ENCODE peak calls at places on chromosomes 3 and 15, in five cellular contexts. One of them, this sample, is unnamed.
A peak's percentile ranks its signal among the peaks of the same experiment; 100 is the strongest.

GRCh38 chr15:55696221-55696620 is 46.7 kb downstream of the PRTG start:
- DNase-seq in heart left ventricle: no peak
- DNase-seq in K562: no peak
- DNase-seq in ovary: no peak
- DNase-seq in tibial artery: no peak
- DNase-seq in this sample: no peak

GRCh38 chr3:45199837-45200648 is 26.0 kb downstream of the TMEM158 start:
- DNase-seq in K562: peak; percentile 63
- DNase-seq in heart left ventricle: no peak
- DNase-seq in ovary: no peak
- DNase-seq in tibial artery: no peak
- DNase-seq in this sample: peak; percentile 92

GRCh38 chr15:39591896-39592315 is 11.0 kb downstream of the THBS1 start:
- DNase-seq in tibial artery: no peak
- DNase-seq in ovary: no peak
- DNase-seq in K562: no peak
- DNase-seq in heart left ventricle: no peak
- DNase-seq in this sample: no peak

GRCh38 chr15:77821188-77821958 is 188.7 kb upstream of the LINGO1 start:
- DNase-seq in K562: peak; percentile 78
- DNase-seq in tibial artery: no peak
- DNase-seq in ovary: peak; percentile 52
- DNase-seq in heart left ventricle: peak; percentile 48
- DNase-seq in this sample: peak; percentile 82

GRCh38 chr3:63970596-63971468 is 52.5 kb downstream of the PSMD6 start:
- DNase-seq in tibial artery: no peak
- DNase-seq in heart left ventricle: no peak
- DNase-seq in ovary: no peak
- DNase-seq in K562: no peak
- DNase-seq in this sample: peak; percentile 33

GRCh38 chr15:90872481-90873184 is 4.2 kb downstream of the FURIN start:
- DNase-seq in tibial artery: no peak
- DNase-seq in K562: peak; percentile 45
- DNase-seq in heart left ventricle: no peak
- DNase-seq in ovary: peak; percentile 34
- DNase-seq in this sample: peak; percentile 69

GRCh38 chr3:127158614-127159221 is 34.2 kb upstream of the PRR23E start:
- DNase-seq in tibial artery: peak; percentile 40
- DNase-seq in ovary: no peak
- DNase-seq in heart left ventricle: peak; percentile 29
- DNase-seq in K562: no peak
- DNase-seq in this sample: peak; percentile 38

GRCh38 chr3:58161435-58162398 is 49.1 kb downstream of the DNASE1L3 start:
- DNase-seq in K562: peak; percentile 71
- DNase-seq in tibial artery: peak; percentile 90
- DNase-seq in heart left ventricle: peak; percentile 85
- DNase-seq in ovary: peak; percentile 82
- DNase-seq in this sample: no peak

GRCh38 chr3:14548321-14548729 is 8.2 kb upstream of the GRIP2 start:
- DNase-seq in ovary: peak; percentile 79
- DNase-seq in K562: peak; percentile 74
- DNase-seq in heart left ventricle: peak; percentile 83
- DNase-seq in tibial artery: no peak
- DNase-seq in this sample: peak; percentile 76

GRCh38 chr3:57224856-57225255 is 2.7 kb upstream of the APPL1 start:
- DNase-seq in K562: no peak
- DNase-seq in heart left ventricle: no peak
- DNase-seq in tibial artery: no peak
- DNase-seq in ovary: no peak
- DNase-seq in this sample: no peak

GRCh38 chr3:141336672-141337522 is 31.4 kb upstream of the ZBTB38 start:
- DNase-seq in tibial artery: no peak
- DNase-seq in ovary: no peak
- DNase-seq in K562: no peak
- DNase-seq in heart left ventricle: no peak
- DNase-seq in this sample: peak; percentile 73

GRCh38 chr3:9388142-9388541 is 9.3 kb upstream of the SETD5 start:
- DNase-seq in tibial artery: no peak
- DNase-seq in heart left ventricle: no peak
- DNase-seq in K562: no peak
- DNase-seq in ovary: no peak
- DNase-seq in this sample: no peak

GRCh38 chr3:33786565-33787327 is 11.7 kb upstream of the PDCD6IP start:
- DNase-seq in tibial artery: no peak
- DNase-seq in ovary: no peak
- DNase-seq in heart left ventricle: no peak
- DNase-seq in K562: no peak
- DNase-seq in this sample: no peak

GRCh38 chr3:157746391-157746790 is 243.2 kb upstream of the VEPH1 start:
- DNase-seq in K562: no peak
- DNase-seq in ovary: no peak
- DNase-seq in tibial artery: no peak
- DNase-seq in heart left ventricle: no peak
- DNase-seq in this sample: no peak

GRCh38 chr3:194424953-194425352 is 25.9 kb upstream of the GP5 start:
- DNase-seq in ovary: no peak
- DNase-seq in heart left ventricle: no peak
- DNase-seq in K562: no peak
- DNase-seq in tibial artery: no peak
- DNase-seq in this sample: no peak

GRCh38 chr3:184751204-184751809 is 39.4 kb upstream of the MAGEF1 start:
- DNase-seq in heart left ventricle: no peak
- DNase-seq in ovary: no peak
- DNase-seq in K562: no peak
- DNase-seq in tibial artery: no peak
- DNase-seq in this sample: no peak

GRCh38 chr3:111333642-111334041 is 208.4 kb upstream of the CD96 start:
- DNase-seq in heart left ventricle: no peak
- DNase-seq in tibial artery: no peak
- DNase-seq in ovary: no peak
- DNase-seq in K562: no peak
- DNase-seq in this sample: no peak

GRCh38 chr3:3200632-3201212 is 21.2 kb upstream of the CRBN start:
- DNase-seq in K562: peak; percentile 19
- DNase-seq in heart left ventricle: peak; percentile 36
- DNase-seq in tibial artery: no peak
- DNase-seq in ovary: peak; percentile 24
- DNase-seq in this sample: peak; percentile 85

GRCh38 chr3:185830018-185830797 is 5.4 kb upstream of the IGF2BP2 start:
- DNase-seq in ovary: no peak
- DNase-seq in heart left ventricle: no peak
- DNase-seq in K562: no peak
- DNase-seq in tibial artery: no peak
- DNase-seq in this sample: no peak

GRCh38 chr3:71217640-71218222 is 365.8 kb downstream of the FOXP1 start:
- DNase-seq in K562: no peak
- DNase-seq in ovary: no peak
- DNase-seq in tibial artery: no peak
- DNase-seq in heart left ventricle: no peak
- DNase-seq in this sample: no peak

GRCh38 chr3:183745300-183746098 is 47.9 kb downstream of the YEATS2 start:
- DNase-seq in ovary: no peak
- DNase-seq in tibial artery: no peak
- DNase-seq in heart left ventricle: no peak
- DNase-seq in K562: no peak
- DNase-seq in this sample: peak; percentile 6

GRCh38 chr3:114861666-114862065 is 285.4 kb downstream of the ZBTB20 start:
- DNase-seq in tibial artery: no peak
- DNase-seq in heart left ventricle: no peak
- DNase-seq in ovary: no peak
- DNase-seq in K562: no peak
- DNase-seq in this sample: no peak

GRCh38 chr3:150412599-150413069 is 4.5 kb downstream of the TSC22D2 start:
- DNase-seq in ovary: no peak
- DNase-seq in tibial artery: no peak
- DNase-seq in heart left ventricle: no peak
- DNase-seq in K562: no peak
- DNase-seq in this sample: peak; percentile 81

GRCh38 chr15:69593981-69594966 is 141.7 kb downstream of the RPLP1 start:
- DNase-seq in heart left ventricle: peak; percentile 53
- DNase-seq in K562: no peak
- DNase-seq in tibial artery: peak; percentile 94
- DNase-seq in ovary: peak; percentile 26
- DNase-seq in this sample: peak; percentile 13

GRCh38 chr3:27535809-27536392 is 51.7 kb upstream of the SLC4A7 start:
- DNase-seq in heart left ventricle: no peak
- DNase-seq in K562: no peak
- DNase-seq in tibial artery: no peak
- DNase-seq in ovary: no peak
- DNase-seq in this sample: no peak

GRCh38 chr3:190586631-190587000 is 72.7 kb downstream of the IL1RAP start:
- DNase-seq in ovary: no peak
- DNase-seq in tibial artery: no peak
- DNase-seq in heart left ventricle: peak; percentile 49
- DNase-seq in K562: no peak
- DNase-seq in this sample: peak; percentile 51

GRCh38 chr3:132164469-132165092 is 129.8 kb upstream of the CPNE4 start:
- DNase-seq in ovary: no peak
- DNase-seq in K562: no peak
- DNase-seq in tibial artery: no peak
- DNase-seq in heart left ventricle: no peak
- DNase-seq in this sample: peak; percentile 53

GRCh38 chr3:132160218-132160617 is 125.4 kb upstream of the CPNE4 start:
- DNase-seq in heart left ventricle: no peak
- DNase-seq in tibial artery: no peak
- DNase-seq in ovary: no peak
- DNase-seq in K562: no peak
- DNase-seq in this sample: no peak

DNA sequence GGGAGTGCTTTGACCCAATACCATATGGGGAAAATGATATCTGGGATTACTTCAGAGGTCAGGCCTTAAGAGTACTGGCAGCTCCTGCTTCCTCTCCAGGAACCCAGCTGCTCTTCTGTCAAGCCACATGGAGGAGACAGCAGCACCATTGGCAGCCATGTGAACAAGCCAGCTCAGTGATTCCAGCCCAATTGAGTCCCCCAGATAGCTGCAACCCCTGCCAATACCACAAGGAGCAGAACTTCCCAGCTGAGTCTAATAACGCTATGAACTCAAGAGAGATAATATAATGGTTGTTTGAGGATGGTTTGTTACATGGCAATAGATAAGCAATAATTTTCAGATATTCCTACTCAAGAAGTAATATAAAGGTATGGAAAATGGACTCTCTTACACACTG is 126.8 kb upstream of the CPNE4 start:
- DNase-seq in tibial artery: no peak
- DNase-seq in ovary: no peak
- DNase-seq in heart left ventricle: no peak
- DNase-seq in K562: no peak
- DNase-seq in this sample: no peak
- TF ChIP-seq CTCF in tibial artery: no peak
- TF ChIP-seq CTCF in ovary: no peak
- TF ChIP-seq CTCF in heart left ventricle: no peak
- TF ChIP-seq CTCF in K562: no peak
- TF ChIP-seq CTCF in this sample: no peak

DNA sequence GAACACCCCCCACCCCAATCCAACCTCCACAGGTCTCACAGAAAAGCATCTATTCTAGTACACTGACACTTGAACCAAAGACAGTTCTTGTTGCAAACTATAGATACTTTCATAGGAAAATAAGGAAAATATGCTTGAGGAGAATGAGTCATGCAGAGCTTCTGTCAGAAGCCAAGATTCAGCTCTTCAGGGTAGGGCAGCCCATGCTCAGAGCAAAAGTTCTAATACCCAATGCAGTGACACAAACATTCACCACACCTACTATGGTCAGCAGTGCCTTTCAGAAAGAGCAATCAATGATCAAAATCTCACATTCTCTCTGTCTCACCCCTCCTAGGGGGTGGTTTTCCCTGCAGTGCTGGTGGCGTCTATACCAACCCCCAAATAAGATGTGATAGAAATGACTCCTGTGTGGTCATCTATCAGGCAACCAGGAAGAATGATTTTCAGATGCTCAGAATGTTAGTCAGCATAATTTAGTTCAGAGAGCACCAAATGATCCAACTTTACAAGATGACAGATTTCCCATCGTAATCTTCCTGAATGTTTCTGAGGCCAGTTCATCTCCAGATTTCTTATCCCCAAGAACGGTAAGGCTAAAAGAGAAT is 385.3 kb downstream of the NTRK3 start:
- DNase-seq in ovary: no peak
- DNase-seq in tibial artery: no peak
- DNase-seq in heart left ventricle: no peak
- DNase-seq in K562: no peak
- DNase-seq in this sample: peak; percentile 19
- H3K9me3 ChIP-seq in ovary: no peaks in the 10 kb centered on the region
- H3K9me3 ChIP-seq in tibial artery: no peaks in the 10 kb centered on the region
- H3K9me3 ChIP-seq in heart left ventricle: no peaks in the 10 kb centered on the region
- H3K9me3 ChIP-seq in K562: no peaks in the 10 kb centered on the region
- H3K9me3 ChIP-seq in this sample: no peaks in the 10 kb centered on the region

GRCh38 chr15:36497903-36498302 is 81.5 kb upstream of the CDIN1 start:
- DNase-seq in tibial artery: no peak
- DNase-seq in ovary: no peak
- DNase-seq in heart left ventricle: no peak
- DNase-seq in K562: no peak
- DNase-seq in this sample: no peak
- H3K4me3 ChIP-seq in tibial artery: no peak overlapping the region
- H3K4me3 ChIP-seq in ovary: no peak overlapping the region
- H3K4me3 ChIP-seq in heart left ventricle: no peak overlapping the region
- H3K4me3 ChIP-seq in K562: no peak overlapping the region
- H3K4me3 ChIP-seq in this sample: no peak overlapping the region

GRCh38 chr3:13112521-13113345 is 39.5 kb upstream of the IQSEC1 start:
- DNase-seq in tibial artery: peak; percentile 41
- DNase-seq in ovary: no peak
- DNase-seq in K562: no peak
- DNase-seq in heart left ventricle: no peak
- DNase-seq in this sample: no peak

GRCh38 chr3:13111173-13111873 is 38.1 kb upstream of the IQSEC1 start:
- DNase-seq in heart left ventricle: no peak
- DNase-seq in K562: no peak
- DNase-seq in tibial artery: peak; percentile 34
- DNase-seq in ovary: no peak
- DNase-seq in this sample: no peak

GRCh38 chr3:13110678-13111116 is 37.5 kb upstream of the IQSEC1 start:
- DNase-seq in tibial artery: peak; percentile 41
- DNase-seq in K562: no peak
- DNase-seq in ovary: no peak
- DNase-seq in heart left ventricle: no peak
- DNase-seq in this sample: no peak

GRCh38 chr3:13113346-13114335 is 40.4 kb upstream of the IQSEC1 start:
- DNase-seq in tibial artery: peak; percentile 60
- DNase-seq in heart left ventricle: no peak
- DNase-seq in K562: no peak
- DNase-seq in ovary: no peak
- DNase-seq in this sample: no peak

DNA sequence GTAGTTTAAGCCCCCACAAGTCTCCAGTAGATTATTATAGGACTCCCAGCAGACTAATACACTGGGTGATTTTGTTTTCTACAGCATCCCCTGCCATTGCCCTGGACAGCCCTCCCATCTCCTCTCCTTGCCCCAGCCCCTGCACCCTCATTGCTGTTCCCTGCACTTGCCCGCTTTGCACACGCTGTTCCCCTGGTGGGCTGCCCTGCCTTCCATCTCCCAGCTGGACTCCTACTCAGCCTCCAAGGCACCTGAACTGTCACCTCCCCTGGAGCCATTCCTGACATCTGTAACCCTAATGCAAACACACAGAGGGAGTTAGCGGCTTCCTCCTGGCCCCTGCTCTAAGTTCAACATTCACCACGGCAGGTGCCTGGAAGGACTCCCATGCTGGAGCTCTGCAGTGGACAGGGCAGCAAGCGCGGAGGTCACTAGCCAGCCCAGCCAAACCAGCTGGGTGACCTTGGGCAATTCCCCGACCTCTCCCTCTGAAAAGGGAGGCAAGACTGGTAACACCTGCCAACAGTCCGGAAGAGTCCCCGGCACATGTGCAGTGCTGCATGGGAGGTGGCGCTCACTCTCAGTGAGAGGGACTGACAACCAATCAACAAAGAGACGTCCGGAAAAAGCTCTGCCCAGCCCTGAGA is 38.8 kb upstream of the IQSEC1 start:
- DNase-seq in K562: no peak
- DNase-seq in tibial artery: peak; percentile 24
- DNase-seq in heart left ventricle: no peak
- DNase-seq in ovary: no peak
- DNase-seq in this sample: no peak
- TF ChIP-seq CTCF in K562: no peak
- TF ChIP-seq CTCF in tibial artery: no peak
- TF ChIP-seq CTCF in heart left ventricle: no peak
- TF ChIP-seq CTCF in ovary: no peak
- TF ChIP-seq CTCF in this sample: no peak